ENCODE peak calls at places on chromosomes 11 and 22, in five cellular contexts. W, G, D, A and I are unnamed samples.

GRCh38 chr11:79062814-79063762 is 377.7 kb downstream of the TENM4 start:
- DNase-seq in W (peak; percentile 45), G (peak; percentile 93), D (no peak), A (no peak), I (no peak)

GRCh38 chr11:44889266-44889665 is 61.4 kb downstream of the TP53I11 start:
- DNase-seq in W (no peak), G (peak; percentile 92), D (no peak), A (no peak), I (no peak)

GRCh38 chr11:28448186-28448585 is 340.0 kb downstream of the METTL15 start:
- DNase-seq in W (no peak), G (no peak), D (no peak), A (no peak), I (no peak)

GRCh38 chr11:3834349-3835099 is 6.2 kb downstream of the RHOG start:
- DNase-seq in W (no peak), G (peak; percentile 13), D (no peak), A (no peak), I (peak; percentile 91)

GRCh38 chr11:134554106-134554505 is 142.1 kb upstream of the B3GAT1 start:
- DNase-seq in W (no peak), G (no peak), D (no peak), A (no peak), I (no peak)

GRCh38 chr11:37511425-37511933 is 913.4 kb upstream of the RAG2 start:
- DNase-seq in W (no peak), G (no peak), D (no peak), A (no peak), I (no peak)

GRCh38 chr11:10301656-10302293 is 3.1 kb upstream of the ADM start:
- DNase-seq in W (no peak), G (no peak), D (no peak), A (no peak), I (no peak)

GRCh38 chr11:19345848-19346681 is 105.3 kb upstream of the E2F8 start:
- DNase-seq in W (peak; percentile 23), G (peak; percentile 90), D (no peak), A (no peak), I (peak; percentile 69)

GRCh38 chr22:47151490-47151889 is 389.0 kb downstream of the TBC1D22A start:
- DNase-seq in W (no peak), G (no peak), D (no peak), A (no peak), I (no peak)

GRCh38 chr22:35299717-35300497 is at the start of gene TOM1:
- DNase-seq in W (peak; percentile 99), G (peak; percentile 96), D (peak; percentile 99), A (peak; percentile 99), I (peak; percentile 99)

GRCh38 chr11:118056806-118057205 is 20.1 kb upstream of the TMPRSS4 start:
- DNase-seq in W (no peak), G (no peak), D (no peak), A (no peak), I (no peak)

GRCh38 chr11:32332990-32333334 is 102.4 kb downstream of the WT1 start:
- DNase-seq in W (peak; percentile 75), G (no peak), D (no peak), A (no peak), I (no peak)

GRCh38 chr11:123145220-123145619 is 49.8 kb downstream of the CLMP start:
- DNase-seq in W (no peak), G (peak; percentile 95), D (no peak), A (no peak), I (no peak)

GRCh38 chr22:39215430-39216142 is 29.2 kb downstream of the PDGFB start:
- DNase-seq in W (no peak), G (peak; percentile 50), D (peak; percentile 60), A (no peak), I (peak; percentile 61)

GRCh38 chr22:22748297-22748743 is 103.9 kb downstream of the GGTLC2 start:
- DNase-seq in W (peak; percentile 57), G (peak; percentile 80), D (peak; percentile 30), A (peak; percentile 24), I (no peak)

GRCh38 chr22:38824587-38824986 is 19.2 kb downstream of the NPTXR start:
- DNase-seq in W (peak; percentile 52), G (peak; percentile 96), D (peak; percentile 42), A (peak; percentile 45), I (no peak)

GRCh38 chr11:125568970-125569912 is at the start of gene EI24:
- DNase-seq in W (peak; percentile 98), G (peak; percentile 97), D (peak; percentile 88), A (peak; percentile 84), I (peak; percentile 97)

GRCh38 chr11:65389294-65389980 is 3.0 kb downstream of the FRMD8 start:
- DNase-seq in W (no peak), G (peak; percentile 38), D (no peak), A (no peak), I (peak; percentile 68)

GRCh38 chr11:44032304-44033085 is 15.3 kb upstream of the ACCSL start:
- DNase-seq in W (no peak), G (peak; percentile 90), D (no peak), A (no peak), I (no peak)

DNA sequence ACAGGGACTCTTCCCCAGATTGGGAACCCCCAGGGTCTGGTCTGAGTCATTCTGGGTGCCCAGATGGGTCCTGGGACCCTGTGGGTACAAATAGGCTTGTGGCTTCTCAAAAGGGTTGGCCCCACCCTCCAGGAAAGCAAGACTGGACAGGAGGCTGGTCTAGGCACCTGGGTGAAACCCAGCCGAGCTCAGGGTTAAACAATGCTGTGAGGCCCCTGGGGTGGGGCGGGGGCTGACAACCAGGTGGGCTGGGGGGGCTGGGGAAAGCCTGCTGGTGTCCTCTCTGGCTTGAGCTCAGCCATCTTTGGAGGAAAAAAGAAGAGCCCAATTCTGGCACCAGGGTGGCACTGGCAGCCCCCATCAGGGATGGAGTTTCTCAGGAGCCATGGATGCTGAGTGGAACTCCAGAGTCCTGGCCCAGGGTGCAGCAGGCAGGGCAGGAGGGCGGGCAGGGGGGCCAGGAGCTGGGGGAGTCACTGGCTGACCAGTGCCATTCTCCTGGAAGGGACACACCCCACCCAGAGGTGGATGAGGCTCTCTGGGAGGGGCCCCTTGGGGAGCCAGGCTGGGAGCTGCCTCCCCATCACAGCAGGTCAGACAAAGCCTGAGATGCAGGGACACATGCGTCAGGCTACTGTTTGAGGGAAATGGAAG is 1.1 kb downstream of the SEPTIN5 start:
- DNase-seq in W (no peak), G (peak; percentile 88), D (no peak), A (no peak), I (peak; percentile 72)
- H3K4me3 ChIP-seq in W (peak overlapping the region; percentile 79), G (peak overlapping the region; percentile 70), D (no peak overlapping the region), A (no peak overlapping the region), I (no peak overlapping the region)

GRCh38 chr22:44020981-44021380 is 3.1 kb upstream of the PARVB start:
- DNase-seq in W (no peak), G (peak; percentile 91), D (no peak), A (no peak), I (no peak)

GRCh38 chr22:44025171-44026065 is 1.3 kb downstream of the PARVB start:
- DNase-seq in W (no peak), G (peak; percentile 75), D (no peak), A (no peak), I (peak; percentile 88)

GRCh38 chr22:44024288-44024908 is at the start of gene PARVB:
- DNase-seq in W (peak; percentile 13), G (peak; percentile 92), D (peak; percentile 9), A (no peak), I (peak; percentile 87)

GRCh38 chr22:44026066-44026629 is 2.0 kb downstream of the PARVB start:
- DNase-seq in W (peak; percentile 61), G (peak; percentile 74), D (no peak), A (no peak), I (peak; percentile 83)

GRCh38 chr22:44023404-44024287 is 456 bp upstream of the PARVB start:
- DNase-seq in W (peak; percentile 30), G (peak; percentile 95), D (peak; percentile 12), A (no peak), I (peak; percentile 89)
- H3K4me1 ChIP-seq in W (peaks cover 23% of the 10 kb centered on the region), G (peaks cover 23% of the 10 kb centered on the region), D (peaks cover 15% of the 10 kb centered on the region), A (peaks cover 36% of the 10 kb centered on the region), I (peaks cover 60% of the 10 kb centered on the region)

DNA sequence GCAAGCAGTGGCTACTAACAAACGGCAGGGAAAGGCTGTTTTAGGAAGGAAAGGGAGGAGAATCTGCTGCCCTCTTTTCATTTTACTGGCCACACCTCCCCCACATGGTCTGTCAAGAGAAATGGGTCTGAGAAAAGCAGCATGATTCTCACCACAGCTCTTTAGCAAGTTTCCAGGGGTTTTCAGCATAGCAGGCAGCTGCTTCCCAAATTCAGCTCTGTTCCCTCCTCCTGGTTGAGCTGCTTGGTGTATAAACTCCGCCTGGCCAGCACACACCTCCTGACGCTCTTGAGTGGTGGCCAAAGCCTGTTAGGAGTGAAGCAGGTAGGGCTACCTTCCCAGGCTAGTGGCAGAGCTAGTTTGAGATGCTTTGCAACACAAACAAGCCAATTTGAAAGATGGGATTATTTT is 438.5 kb upstream of the CCDC90B start:
- DNase-seq in W (peak; percentile 89), G (no peak), D (no peak), A (no peak), I (no peak)
- H3K4me3 ChIP-seq in W (peak overlapping the region; percentile 32), G (peak overlapping the region; percentile 70), D (no peak overlapping the region), A (no peak overlapping the region), I (peak overlapping the region; percentile 13)

DNA sequence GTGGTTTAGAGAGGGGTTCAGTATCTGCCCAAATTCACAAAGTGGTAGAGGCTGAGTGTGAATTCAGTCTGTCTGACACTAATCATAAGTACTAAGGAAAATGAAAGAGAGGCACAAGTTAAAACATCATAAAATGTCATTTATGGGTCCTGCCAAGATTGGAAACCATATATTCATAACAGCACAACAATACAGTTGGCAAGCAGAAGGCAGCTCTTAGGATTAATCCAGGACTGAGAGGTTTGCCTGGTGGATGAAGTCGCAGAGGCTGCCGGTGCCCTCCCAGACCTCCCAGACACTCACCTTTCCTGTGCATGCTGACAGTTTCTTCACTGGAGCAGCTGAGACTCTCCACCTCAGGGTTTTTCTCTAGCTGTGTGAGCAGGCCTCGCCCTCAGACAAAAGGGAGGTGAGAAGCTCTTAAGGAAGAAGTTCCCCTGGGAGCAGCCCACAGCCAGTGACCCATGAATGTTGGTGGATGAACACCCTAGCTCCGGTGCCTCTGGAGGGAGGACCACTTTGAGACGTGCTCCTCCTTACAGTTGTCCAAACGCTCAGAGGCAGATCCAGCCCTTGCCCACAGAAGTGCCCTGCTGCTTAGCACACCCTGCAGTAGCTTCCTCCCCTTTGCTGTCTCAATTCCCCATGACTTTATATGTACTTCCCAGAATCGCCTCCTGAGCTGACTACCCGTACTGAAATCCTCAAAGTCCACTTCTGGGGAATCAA is 43.7 kb downstream of the MAML2 start:
- DNase-seq in W (no peak), G (no peak), D (no peak), A (no peak), I (no peak)
- H3K4me1 ChIP-seq in W (peaks cover 45% of the 10 kb centered on the region), G (peaks cover 29% of the 10 kb centered on the region), D (peaks cover 36% of the 10 kb centered on the region), A (peaks cover 10% of the 10 kb centered on the region), I (peaks cover 53% of the 10 kb centered on the region)

DNA sequence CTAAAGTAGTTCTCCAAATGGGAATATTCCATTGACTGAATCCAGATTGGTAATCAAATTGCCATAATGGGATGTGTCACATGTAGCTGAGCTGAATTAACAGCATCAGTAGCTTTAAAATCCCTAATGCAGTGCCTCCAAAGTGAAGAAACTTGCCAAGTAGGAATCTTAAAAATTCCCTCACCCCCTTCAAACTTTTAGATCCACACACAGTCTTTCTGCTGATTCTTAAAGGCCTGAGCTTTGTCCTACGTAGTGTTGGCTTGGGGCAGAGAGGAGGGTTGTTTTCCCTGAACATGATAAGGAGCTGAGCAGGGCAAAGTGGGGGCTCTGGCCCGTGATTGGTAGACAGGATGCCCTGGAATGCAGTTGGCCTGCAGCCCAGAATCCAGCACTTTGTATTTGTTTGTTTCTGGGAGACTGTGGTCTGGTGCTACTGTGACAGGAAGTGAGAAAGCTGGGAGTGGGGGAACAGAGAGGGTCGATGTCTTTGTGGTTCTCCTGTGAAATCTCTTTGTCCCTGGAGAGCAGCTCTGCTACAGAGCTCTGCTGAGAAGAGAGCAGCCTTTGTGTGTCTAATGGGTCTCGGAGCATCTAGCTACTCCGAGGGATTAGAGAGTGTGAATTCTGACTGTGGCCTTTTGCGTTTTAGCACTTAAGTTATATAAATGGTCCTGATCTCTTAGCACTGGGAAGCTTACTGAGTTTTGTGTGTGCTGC is 16.9 kb downstream of the CTNND1 start:
- DNase-seq in W (peak; percentile 100), G (peak; percentile 90), D (no peak), A (no peak), I (peak; percentile 79)
- H3K4me3 ChIP-seq in W (peak overlapping the region; percentile 14), G (peak overlapping the region; percentile 36), D (no peak overlapping the region), A (no peak overlapping the region), I (no peak overlapping the region)

GRCh38 chr11:46273511-46274205 is 3.8 kb upstream of the CREB3L1 start:
- DNase-seq in W (no peak), G (peak; percentile 85), D (no peak), A (no peak), I (peak; percentile 57)
- H3K4me1 ChIP-seq in W (peaks cover 22% of the 10 kb centered on the region), G (peaks cover 31% of the 10 kb centered on the region), D (peaks cover 12% of the 10 kb centered on the region), A (peaks cover 8% of the 10 kb centered on the region), I (peaks cover 28% of the 10 kb centered on the region)